ENCODE peak calls at places on chromosome 1, in six cellular contexts. N is endodermal cell; J is CD8-positive, alpha-beta memory T cell; X is cardiac fibroblast; V is CD8-positive, alpha-beta T cell; O is IMR-90. U is an unnamed sample.
A peak's percentile ranks its signal among the peaks of the same experiment; 100 is the strongest.

GRCh38 chr1:180248176-180248575 is 18.1 kb downstream of the LHX4 start:
- DNase-seq in N (no peak), J (no peak), X (no peak), V (no peak), O (no peak), U (no peak)

GRCh38 chr1:220577926-220578325 is 50.0 kb downstream of the MARK1 start:
- DNase-seq in N (no peak), J (no peak), X (no peak), V (no peak), O (no peak), U (no peak)

GRCh38 chr1:47710075-47711071 is 272.5 kb downstream of the FOXD2 start:
- DNase-seq in N (peak; percentile 93), J (peak; percentile 55), X (peak; percentile 66), V (peak; percentile 47), O (peak; percentile 37), U (peak; percentile 85)

GRCh38 chr1:35278886-35279554 is 10.5 kb downstream of the ZMYM4 start:
- DNase-seq in N (no peak), J (no peak), X (peak; percentile 19), V (no peak), O (peak; percentile 29), U (no peak)

GRCh38 chr1:19477284-19478240 is 7.8 kb downstream of the CAPZB start:
- DNase-seq in N (no peak), J (peak; percentile 56), X (no peak), V (no peak), O (no peak), U (no peak)

GRCh38 chr1:186896211-186896610 is 67.5 kb downstream of the PLA2G4A start:
- DNase-seq in N (no peak), J (no peak), X (peak; percentile 72), V (no peak), O (peak; percentile 26), U (peak; percentile 8)

GRCh38 chr1:56954664-56955063 is 11.2 kb downstream of the C8B start:
- DNase-seq in N (no peak), J (no peak), X (no peak), V (no peak), O (no peak), U (no peak)

GRCh38 chr1:54965624-54966340 is 14.6 kb upstream of the TMEM61 start:
- DNase-seq in N (peak; percentile 31), J (no peak), X (peak; percentile 89), V (no peak), O (peak; percentile 45), U (no peak)

GRCh38 chr1:152141971-152142584 is 16.9 kb downstream of the RPTN start:
- DNase-seq in N (peak; percentile 79), J (no peak), X (peak; percentile 77), V (no peak), O (peak; percentile 54), U (peak; percentile 63)

GRCh38 chr1:200958597-200958996 is 63.9 kb downstream of the INAVA start:
- DNase-seq in N (no peak), J (no peak), X (no peak), V (no peak), O (no peak), U (no peak)

GRCh38 chr1:85599076-85599491 is 18.5 kb downstream of the CCN1 start:
- DNase-seq in N (peak; percentile 40), J (no peak), X (no peak), V (no peak), O (peak; percentile 29), U (no peak)

GRCh38 chr1:227428803-227429202 is 110.5 kb upstream of the CDC42BPA start:
- DNase-seq in N (no peak), J (no peak), X (peak; percentile 91), V (no peak), O (peak; percentile 63), U (peak; percentile 32)
- H3K4me3 ChIP-seq in N (no peak overlapping the region), J (no peak overlapping the region), X (no peak overlapping the region), V (no peak overlapping the region), O (no peak overlapping the region), U (no peak overlapping the region)

DNA sequence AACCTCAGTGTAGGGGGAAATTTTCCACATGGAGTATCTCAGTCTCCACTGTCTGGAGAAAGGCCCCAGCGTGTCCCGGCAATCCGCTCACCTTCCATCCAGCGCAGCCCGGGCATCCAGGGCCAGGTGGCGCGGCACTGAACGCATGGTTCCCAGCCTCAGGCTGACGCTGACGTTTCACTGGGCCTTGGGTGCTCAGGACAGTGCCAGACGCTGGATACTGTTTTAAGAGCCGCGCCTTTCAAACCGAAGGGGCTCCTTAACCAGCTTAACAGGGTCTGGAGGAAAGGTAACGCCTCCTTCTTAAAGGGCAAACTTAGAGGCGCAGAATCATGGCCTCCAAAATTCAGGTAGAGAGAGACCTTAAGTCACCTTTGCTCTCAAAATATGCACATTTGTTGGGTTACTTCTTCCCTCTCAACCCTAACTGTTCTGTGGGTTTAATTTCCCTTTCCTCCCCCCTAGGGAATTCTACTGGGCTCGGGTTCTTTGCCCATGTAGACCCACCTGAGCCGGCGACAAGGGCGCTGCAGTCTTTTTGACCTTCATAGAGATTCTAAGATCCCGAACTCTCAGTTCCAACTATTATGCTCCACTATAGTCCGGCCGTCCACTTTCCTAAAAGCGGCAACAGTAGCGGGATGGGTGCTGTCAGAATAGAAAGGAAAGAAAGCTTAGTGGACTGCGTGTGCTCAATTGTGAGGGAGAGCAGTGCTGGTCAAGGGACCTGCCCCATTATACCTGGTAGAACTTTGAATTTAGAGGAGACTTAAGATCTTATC is 3.5 kb upstream of the LHX9 start:
- DNase-seq in N (peak; percentile 66), J (no peak), X (no peak), V (no peak), O (no peak), U (no peak)
- H3K4me3 ChIP-seq in N (peak overlapping the region; percentile 74), J (no peak overlapping the region), X (no peak overlapping the region), V (no peak overlapping the region), O (no peak overlapping the region), U (no peak overlapping the region)

DNA sequence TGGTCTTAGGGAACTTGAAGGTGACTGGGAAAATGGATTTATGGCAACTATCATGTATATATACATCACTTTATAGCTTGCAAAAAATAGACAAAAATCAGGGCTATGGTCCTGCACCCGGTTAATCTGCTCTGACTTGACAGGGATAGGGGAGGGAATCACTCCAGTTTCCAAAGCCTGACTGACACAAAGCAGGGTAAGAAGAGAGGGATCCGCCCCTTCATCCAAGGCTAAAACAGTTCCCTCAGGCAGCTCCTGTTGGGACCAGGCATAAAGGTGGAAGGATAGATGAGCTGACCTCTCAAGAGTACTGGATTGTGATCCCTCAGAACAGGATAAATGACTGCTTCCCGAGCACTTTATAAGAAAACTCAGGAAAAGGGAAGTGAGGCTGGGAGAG is 1.4 kb downstream of the PBXIP1 start:
- DNase-seq in N (no peak), J (no peak), X (no peak), V (no peak), O (no peak), U (no peak)
- H3K4me3 ChIP-seq in N (peak overlapping the region; percentile 94), J (peak overlapping the region; percentile 85), X (no peak overlapping the region), V (peak overlapping the region; percentile 71), O (no peak overlapping the region), U (no peak overlapping the region)

GRCh38 chr1:43286533-43286932 is 1.2 kb upstream of the C1orf210 start:
- DNase-seq in N (no peak), J (no peak), X (no peak), V (no peak), O (no peak), U (no peak)

GRCh38 chr1:43286115-43286514 is 734 bp upstream of the C1orf210 start:
- DNase-seq in N (no peak), J (no peak), X (no peak), V (no peak), O (no peak), U (no peak)

GRCh38 chr1:43284065-43284464 is 1.3 kb downstream of the C1orf210 start:
- DNase-seq in N (peak; percentile 42), J (no peak), X (no peak), V (no peak), O (no peak), U (no peak)

GRCh38 chr1:43285269-43285986 is at the start of gene C1orf210:
- DNase-seq in N (peak; percentile 97), J (no peak), X (no peak), V (no peak), O (no peak), U (peak; percentile 94)

GRCh38 chr1:43284711-43285110 is 670 bp downstream of the C1orf210 start:
- DNase-seq in N (no peak), J (no peak), X (no peak), V (no peak), O (no peak), U (no peak)
- H3K4me3 ChIP-seq in N (peak overlapping the region; percentile 64), J (no peak overlapping the region), X (no peak overlapping the region), V (no peak overlapping the region), O (no peak overlapping the region), U (peak overlapping the region; percentile 35)

GRCh38 chr1:2250721-2251281 is 22.7 kb downstream of the SKI start:
- DNase-seq in N (no peak), J (no peak), X (no peak), V (no peak), O (no peak), U (peak; percentile 58)

GRCh38 chr1:2252423-2252822 is 24.3 kb downstream of the SKI start:
- DNase-seq in N (no peak), J (no peak), X (no peak), V (no peak), O (no peak), U (no peak)

GRCh38 chr1:2251786-2252185 is 23.7 kb downstream of the SKI start:
- DNase-seq in N (no peak), J (no peak), X (peak; percentile 29), V (no peak), O (no peak), U (no peak)

GRCh38 chr1:2249559-2249906 is 21.4 kb downstream of the SKI start:
- DNase-seq in N (no peak), J (no peak), X (no peak), V (no peak), O (no peak), U (no peak)

DNA sequence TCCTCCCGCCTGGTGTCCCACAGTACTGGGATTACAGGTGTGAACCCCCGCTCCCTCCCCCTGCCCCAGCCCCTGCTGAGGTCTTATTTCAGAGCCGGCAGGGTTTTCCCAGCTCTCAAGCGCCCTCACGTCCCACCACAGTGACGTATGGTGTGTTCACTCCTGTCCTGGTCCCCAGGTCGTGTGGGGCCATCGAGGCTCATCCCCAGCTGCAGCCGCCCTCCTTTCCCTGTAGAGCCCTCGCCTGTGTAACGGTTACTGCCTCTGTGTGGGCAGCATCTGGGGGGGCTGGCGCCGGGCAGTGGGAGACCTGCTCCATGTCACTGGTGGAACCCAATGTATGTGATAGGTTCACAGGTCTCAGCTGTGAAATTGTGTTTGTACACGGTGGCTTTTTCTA is 23.2 kb downstream of the SKI start:
- DNase-seq in N (no peak), J (no peak), X (no peak), V (no peak), O (no peak), U (no peak)
- H3K4me3 ChIP-seq in N (no peak overlapping the region), J (no peak overlapping the region), X (no peak overlapping the region), V (no peak overlapping the region), O (no peak overlapping the region), U (no peak overlapping the region)

GRCh38 chr1:147223740-147224615 is 1.2 kb downstream of the FMO5 start:
- DNase-seq in N (no peak), J (no peak), X (no peak), V (no peak), O (no peak), U (no peak)

DNA sequence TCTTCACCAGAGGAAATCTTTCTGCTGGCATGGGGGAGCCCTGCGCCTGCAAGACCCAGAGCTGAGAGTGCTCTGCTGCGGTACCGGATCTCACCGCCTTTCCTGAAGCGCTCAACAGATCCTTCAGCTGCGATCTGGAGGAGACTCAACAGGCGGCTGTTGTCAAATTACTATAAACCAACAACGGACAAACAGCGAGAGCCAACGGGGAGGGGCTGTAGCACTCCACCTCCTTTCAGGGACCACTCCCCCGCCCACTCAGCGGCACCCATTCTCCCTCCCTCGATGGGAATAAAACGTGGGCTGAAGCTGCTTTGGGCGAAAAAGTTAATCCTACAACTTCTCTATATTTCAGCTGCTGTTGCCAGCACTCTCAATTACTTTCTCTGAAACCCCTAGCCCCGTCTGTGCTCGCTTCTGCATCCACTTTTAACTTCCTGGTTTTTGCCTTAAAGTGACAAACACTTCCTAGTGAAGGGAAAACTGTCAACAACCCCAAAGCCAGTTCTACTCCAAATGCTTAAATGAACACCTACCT is at the start of gene FMO5:
- DNase-seq in N (peak; percentile 89), J (peak; percentile 46), X (peak; percentile 76), V (peak; percentile 26), O (peak; percentile 57), U (peak; percentile 83)
- H3K4me3 ChIP-seq in N (peak within 1 kb of the TSS; percentile 89), J (peak within 1 kb of the TSS; percentile 75), X (peak within 1 kb of the TSS; percentile 70), V (peak within 1 kb of the TSS; percentile 68), O (peak within 1 kb of the TSS; percentile 92), U (peak within 1 kb of the TSS; percentile 66)